ENCODE peak calls at places on chromosome 19, in seven cellular contexts. D is pancreas, H is left lung, P is adrenal gland, I is ascending aorta, O is cardiac muscle cell, J is breast epithelium. R is an unnamed sample. For H3K36me3, the result is how much of the 10 kb centered on the place peaks cover.

GRCh38 chr19:48121909-48122371 is 11.3 kb upstream of the PLA2G4C start:
- DNase-seq in D (no peak), H (no peak), P (peak), I (no peak), O (peak), J (peak), R (no peak)

GRCh38 chr19:11421607-11422098 is 2.5 kb upstream of the RGL3 start:
- DNase-seq in D (no peak), H (peak), P (peak), I (no peak), O (peak), J (no peak), R (peak)

GRCh38 chr19:11639245-11639601 is 41.9 kb downstream of the ZNF627 start:
- DNase-seq in D (no peak), H (no peak), P (no peak), I (no peak), O (no peak), J (no peak), R (no peak)

GRCh38 chr19:33376423-33376822 is 2.9 kb downstream of the CEBPG start:
- DNase-seq in D (no peak), H (peak), P (peak), I (peak), O (peak), J (no peak), R (no peak)

GRCh38 chr19:44605547-44605946 is 7.8 kb upstream of the IGSF23 start:
- DNase-seq in D (no peak), H (no peak), P (no peak), I (no peak), O (no peak), J (no peak), R (no peak)

GRCh38 chr19:30428281-30428680 is 56.1 kb downstream of the ZNF536 start:
- DNase-seq in D (no peak), H (no peak), P (no peak), I (no peak), O (no peak), J (no peak), R (no peak)

GRCh38 chr19:39372047-39372802 is 18.7 kb downstream of the PAF1 start:
- DNase-seq in D (no peak), H (no peak), P (peak), I (peak), O (peak), J (peak), R (no peak)

GRCh38 chr19:13804830-13805683 is 9.8 kb downstream of the ZSWIM4 start:
- DNase-seq in D (no peak), H (peak), P (peak), I (no peak), O (no peak), J (no peak), R (no peak)

DNA sequence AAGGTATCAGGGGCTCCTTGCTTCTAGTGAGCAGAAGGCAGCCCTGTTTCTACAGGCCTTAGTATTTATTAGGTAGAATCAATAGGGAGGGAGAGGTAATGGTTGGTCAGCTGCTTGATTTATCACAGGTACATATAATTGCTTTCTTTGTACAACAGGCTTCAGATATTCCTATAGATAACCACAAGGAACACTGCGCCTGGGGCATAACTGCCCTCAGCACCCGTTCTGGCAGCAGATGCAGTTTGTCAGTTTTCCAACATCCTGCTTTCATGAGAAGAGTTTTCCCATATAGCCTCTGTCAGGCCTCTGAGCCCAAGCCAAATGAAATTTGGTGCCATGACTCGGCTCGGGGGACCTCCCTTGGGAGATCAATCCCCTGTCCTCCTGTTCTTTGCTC is 12.4 kb upstream of the ZNF486 start:
- DNase-seq in D (no peak), H (no peak), P (no peak), I (no peak), O (no peak), J (peak), R (no peak)
- H3K36me3 ChIP-seq in D (under half), H (under half), P (under half), I (under half), O (under half), J (under half), R (under half)

GRCh38 chr19:9620842-9621155 is 233 bp downstream of the ZNF561 start:
- DNase-seq in D (no peak), H (no peak), P (no peak), I (no peak), O (no peak), J (no peak), R (no peak)
- H3K27ac ChIP-seq in D (peak), H (peak), P (peak), I (peak), O (peak), J (peak), R (peak)

GRCh38 chr19:5037936-5038335 is 69.0 kb downstream of the KDM4B start:
- DNase-seq in D (no peak), H (no peak), P (no peak), I (no peak), O (no peak), J (no peak), R (no peak)

GRCh38 chr19:5039642-5040543 is 71.0 kb downstream of the KDM4B start:
- DNase-seq in D (no peak), H (no peak), P (no peak), I (no peak), O (no peak), J (no peak), R (no peak)

GRCh38 chr19:5036733-5037681 is 68.1 kb downstream of the KDM4B start:
- DNase-seq in D (no peak), H (no peak), P (no peak), I (no peak), O (peak), J (no peak), R (no peak)

GRCh38 chr19:5040544-5041167 is 71.7 kb downstream of the KDM4B start:
- DNase-seq in D (no peak), H (no peak), P (no peak), I (no peak), O (no peak), J (no peak), R (no peak)

GRCh38 chr19:5038631-5039271 is 69.8 kb downstream of the KDM4B start:
- DNase-seq in D (no peak), H (no peak), P (no peak), I (no peak), O (peak), J (no peak), R (no peak)
- TF ChIP-seq CTCF in D (peak), H (peak), P (peak), I (peak), O (peak), J (peak), R (peak)

GRCh38 chr19:35738021-35738886 is 4.0 kb downstream of the IGFLR1 start:
- DNase-seq in D (no peak), H (peak), P (no peak), I (no peak), O (no peak), J (no peak), R (no peak)

GRCh38 chr19:35734889-35735288 is 7.4 kb downstream of the IGFLR1 start:
- DNase-seq in D (no peak), H (no peak), P (no peak), I (no peak), O (no peak), J (no peak), R (no peak)

GRCh38 chr19:35738887-35739229 is 3.4 kb downstream of the IGFLR1 start:
- DNase-seq in D (no peak), H (no peak), P (no peak), I (no peak), O (no peak), J (no peak), R (no peak)

GRCh38 chr19:35739275-35740107 is 2.8 kb downstream of the IGFLR1 start:
- DNase-seq in D (no peak), H (peak), P (peak), I (no peak), O (no peak), J (no peak), R (no peak)

GRCh38 chr19:35736913-35737886 is 5.1 kb downstream of the IGFLR1 start:
- DNase-seq in D (no peak), H (no peak), P (no peak), I (no peak), O (no peak), J (no peak), R (no peak)
- H3K36me3 ChIP-seq in D (under half), H (under half), P (half or more), I (half or more), O (under half), J (under half), R (half or more)

DNA sequence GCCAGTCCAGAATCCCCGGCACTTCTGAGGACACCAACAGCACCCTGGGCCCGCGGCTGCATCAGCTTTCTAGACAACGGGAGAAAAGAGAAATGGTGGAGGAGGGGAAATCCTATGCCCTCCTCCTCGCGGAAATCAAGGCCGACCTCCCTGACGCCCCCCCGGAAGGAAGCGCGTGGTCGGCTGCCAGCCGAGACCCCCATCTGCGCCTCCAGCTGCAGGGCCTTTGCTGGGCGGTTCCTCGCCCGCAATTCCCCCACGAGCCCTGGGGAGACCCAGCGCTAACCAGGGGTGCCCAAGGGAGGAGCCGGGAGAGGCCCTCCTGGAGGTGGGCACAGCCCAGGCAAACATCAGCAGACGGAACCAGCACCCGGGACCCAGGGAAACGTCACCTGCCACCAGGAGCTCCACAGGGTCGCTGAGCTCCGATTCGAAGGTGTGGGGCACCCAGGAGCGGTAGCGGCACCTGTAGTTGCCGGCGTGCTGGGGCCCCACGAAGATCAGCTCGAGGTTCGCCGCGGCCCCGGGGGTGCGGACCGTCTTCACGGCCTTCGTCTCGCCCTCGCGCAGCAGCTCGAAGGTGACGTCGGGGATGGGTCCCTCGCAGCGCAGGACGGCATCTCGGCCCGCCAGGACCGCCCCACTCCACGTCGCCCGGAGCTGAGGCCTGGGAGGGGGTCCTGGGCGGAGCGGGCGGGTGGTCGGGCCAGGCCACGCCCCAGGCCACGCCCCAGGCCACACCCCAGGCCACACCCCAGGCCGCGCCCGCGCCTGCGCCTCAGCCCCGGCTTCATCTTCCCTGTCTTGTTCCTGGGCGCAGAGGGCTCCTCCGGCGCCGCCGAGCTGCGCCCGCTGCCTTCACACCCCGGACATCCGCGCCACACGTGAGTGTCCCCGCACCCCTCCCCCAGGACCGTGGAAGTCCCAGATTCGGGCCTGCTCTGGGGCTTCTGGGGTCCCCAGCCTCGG is 6.0 kb downstream of the A1BG start:
- DNase-seq in D (peak), H (peak), P (peak), I (peak), O (peak), J (peak), R (no peak)
- H3K27ac ChIP-seq in D (peak), H (peak), P (peak), I (peak), O (no peak), J (peak), R (peak)

DNA sequence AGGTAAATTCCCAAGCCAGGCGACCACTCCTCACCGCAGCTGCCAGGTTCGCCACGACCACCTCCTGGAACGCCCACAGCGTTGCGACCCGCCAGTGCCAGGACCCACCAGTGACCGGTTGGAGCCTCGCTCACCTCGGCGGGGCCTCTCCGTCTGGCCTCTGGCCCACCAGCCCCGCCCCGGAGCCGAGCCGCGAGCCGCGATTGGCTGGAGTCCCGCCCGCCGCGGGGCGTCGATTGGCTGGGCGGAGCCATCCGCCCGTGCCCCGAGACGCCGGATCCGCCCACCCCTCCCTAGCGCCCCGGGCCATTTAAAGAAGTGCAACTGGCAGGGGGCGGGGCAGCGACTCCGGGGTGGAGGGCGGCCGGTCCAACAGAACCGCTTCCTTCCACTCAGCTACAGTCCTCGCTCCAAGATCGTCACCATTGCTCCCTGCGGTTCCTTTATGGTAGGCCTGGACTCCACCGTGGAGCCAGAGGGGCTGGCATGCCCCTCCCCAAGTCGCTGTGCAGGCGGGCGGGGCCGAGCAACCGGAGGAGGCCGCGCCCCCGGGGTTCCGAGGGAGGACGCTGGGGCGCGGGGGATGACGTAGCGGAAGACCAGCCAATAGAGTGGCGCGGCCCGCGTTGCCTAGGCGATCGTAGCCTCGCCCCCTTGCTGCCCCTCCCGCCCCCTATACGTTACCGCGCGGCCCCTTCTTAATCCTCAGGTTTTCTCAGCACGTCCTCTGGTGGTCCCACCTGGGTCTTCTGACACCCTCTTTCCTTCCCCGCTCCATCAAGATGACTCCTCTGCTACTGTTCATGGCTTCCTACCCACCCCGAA is at the start of gene SERTAD3:
- DNase-seq in D (peak), H (peak), P (peak), I (peak), O (peak), J (peak), R (peak)
- TF ChIP-seq CTCF in D (no peak), H (peak), P (no peak), I (no peak), O (peak), J (no peak), R (peak)

GRCh38 chr19:18906605-18907519 is 10.9 kb upstream of the CERS1 start:
- DNase-seq in D (peak), H (no peak), P (peak), I (no peak), O (no peak), J (no peak), R (peak)

GRCh38 chr19:18903146-18904056 is 7.4 kb upstream of the CERS1 start:
- DNase-seq in D (no peak), H (no peak), P (no peak), I (no peak), O (no peak), J (no peak), R (no peak)

GRCh38 chr19:18904334-18905057 is 8.5 kb upstream of the CERS1 start:
- DNase-seq in D (no peak), H (no peak), P (no peak), I (no peak), O (no peak), J (no peak), R (no peak)

GRCh38 chr19:18905520-18906236 is 9.7 kb upstream of the CERS1 start:
- DNase-seq in D (no peak), H (no peak), P (no peak), I (no peak), O (no peak), J (no peak), R (no peak)

DNA sequence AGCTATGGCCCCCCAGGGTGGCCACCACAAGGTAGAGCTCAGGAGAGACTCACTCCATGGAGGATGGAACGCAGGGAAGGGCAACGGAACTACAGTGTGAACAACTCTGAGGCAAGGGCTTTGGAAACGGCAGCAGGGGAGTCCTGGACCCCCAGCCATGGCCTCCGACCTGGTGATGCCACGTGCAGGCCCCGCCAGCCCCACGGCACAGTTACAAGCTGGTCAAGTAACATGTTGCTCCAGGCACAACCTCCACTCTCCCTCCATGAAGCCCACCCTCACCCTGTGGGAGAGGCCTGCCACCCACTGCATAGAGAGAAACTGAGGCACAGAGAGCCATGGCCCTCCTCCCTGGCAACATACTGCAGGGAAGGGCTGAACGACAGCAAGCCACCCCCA is 9.1 kb upstream of the CERS1 start:
- DNase-seq in D (no peak), H (no peak), P (no peak), I (no peak), O (no peak), J (no peak), R (no peak)
- H3K36me3 ChIP-seq in D (under half), H (under half), P (under half), I (half or more), O (under half), J (under half), R (under half)

R was measured in RWPE2.